ENCODE peak calls at places on chromosomes 5 and 9, in ten cellular contexts. S, Y, O, Z, X, F, I, J, K and C are unnamed samples.
A peak's percentile ranks its signal among the peaks of the same experiment; 100 is the strongest.

GRCh38 chr5:1523793-1524480 is at the start of gene LPCAT1:
- DNase-seq in Y (peak; percentile 89), K (peak; percentile 84), Z (peak; percentile 79), F (peak; percentile 47), O (peak; percentile 86), S (peak; percentile 70), I (peak; percentile 30), X (peak; percentile 97), J (peak; percentile 81), C (peak; percentile 79)

GRCh38 chr9:101999441-101999840 is 261.0 kb upstream of the GRIN3A start:
- DNase-seq in J (no peak), K (no peak), Y (no peak), S (no peak), F (no peak), X (no peak), I (no peak), Z (no peak), O (no peak), C (no peak)

GRCh38 chr5:73299017-73299630 is 126.1 kb downstream of the TMEM174 start:
- DNase-seq in F (no peak), K (no peak), Z (no peak), Y (no peak), O (no peak), J (no peak), I (no peak), X (peak; percentile 82), S (no peak), C (no peak)

GRCh38 chr9:18189876-18190670 is 283.9 kb upstream of the ADAMTSL1 start:
- DNase-seq in Y (no peak), Z (no peak), F (no peak), O (no peak), X (no peak), J (no peak), I (no peak), K (no peak), S (no peak), C (no peak)

GRCh38 chr9:20753761-20754160 is 69.7 kb downstream of the FOCAD start:
- DNase-seq in F (no peak), J (no peak), Z (no peak), X (no peak), S (no peak), K (no peak), I (no peak), O (no peak), Y (no peak), C (no peak)

GRCh38 chr5:93428868-93429267 is 152.2 kb downstream of the NR2F1-AS1 start:
- DNase-seq in X (no peak), I (no peak), Y (no peak), F (no peak), K (no peak), O (no peak), S (peak; percentile 6), J (no peak), Z (no peak), C (no peak)

GRCh38 chr5:154753792-154754191 is 1.4 kb upstream of the LARP1 start:
- DNase-seq in S (peak; percentile 22), J (peak; percentile 58), O (peak; percentile 83), I (no peak), Z (peak; percentile 71), Y (peak; percentile 96), K (peak; percentile 57), F (peak; percentile 84), X (no peak), C (peak; percentile 62)

GRCh38 chr5:6684075-6684474 is 29.2 kb upstream of the TENT4A start:
- DNase-seq in K (no peak), O (no peak), Y (no peak), J (no peak), I (no peak), F (no peak), S (no peak), X (no peak), Z (no peak), C (no peak)

GRCh38 chr5:99138911-99139310 is 210.1 kb upstream of the CHD1 start:
- DNase-seq in J (no peak), Z (no peak), O (no peak), I (no peak), Y (no peak), F (no peak), K (no peak), X (no peak), S (no peak), C (no peak)

GRCh38 chr9:129998491-129999122 is 44.4 kb downstream of the FNBP1 start:
- DNase-seq in Z (no peak), J (no peak), X (peak; percentile 49), Y (no peak), O (no peak), K (no peak), I (no peak), F (no peak), S (no peak), C (no peak)

GRCh38 chr5:89988998-89989690 is 420.4 kb downstream of the CETN3 start:
- DNase-seq in I (no peak), Y (no peak), S (no peak), K (no peak), Z (no peak), F (no peak), X (no peak), J (no peak), O (no peak), C (no peak)

GRCh38 chr9:109812818-109813281 is 32.9 kb downstream of the PALM2AKAP2 start:
- DNase-seq in Y (no peak), S (no peak), J (no peak), X (no peak), K (no peak), O (no peak), Z (no peak), I (no peak), F (no peak), C (no peak)

GRCh38 chr5:5403736-5404135 is 18.7 kb upstream of the ICE1 start:
- DNase-seq in K (no peak), S (no peak), J (no peak), F (no peak), Y (no peak), O (no peak), X (no peak), I (no peak), Z (no peak), C (no peak)

GRCh38 chr9:96342553-96343245 is 40.7 kb upstream of the HSD17B3 start:
- DNase-seq in J (no peak), K (no peak), F (no peak), O (no peak), Z (no peak), S (no peak), I (no peak), Y (no peak), X (no peak), C (no peak)

GRCh38 chr5:73433982-73434342 is 14.6 kb downstream of the FOXD1 start:
- DNase-seq in X (no peak), I (no peak), S (no peak), O (no peak), K (no peak), Y (no peak), Z (no peak), F (no peak), J (peak; percentile 58), C (no peak)

GRCh38 chr9:99169982-99170761 is 51.6 kb downstream of the ALG2 start:
- DNase-seq in Y (no peak), Z (no peak), X (peak; percentile 79), F (no peak), I (no peak), S (no peak), K (no peak), J (no peak), O (no peak), C (no peak)

GRCh38 chr5:141858084-141858765 is 20.0 kb downstream of the PCDH1 start:
- DNase-seq in O (no peak), S (no peak), Y (no peak), X (no peak), F (no peak), J (no peak), Z (peak; percentile 54), K (no peak), I (no peak), C (no peak)

DNA sequence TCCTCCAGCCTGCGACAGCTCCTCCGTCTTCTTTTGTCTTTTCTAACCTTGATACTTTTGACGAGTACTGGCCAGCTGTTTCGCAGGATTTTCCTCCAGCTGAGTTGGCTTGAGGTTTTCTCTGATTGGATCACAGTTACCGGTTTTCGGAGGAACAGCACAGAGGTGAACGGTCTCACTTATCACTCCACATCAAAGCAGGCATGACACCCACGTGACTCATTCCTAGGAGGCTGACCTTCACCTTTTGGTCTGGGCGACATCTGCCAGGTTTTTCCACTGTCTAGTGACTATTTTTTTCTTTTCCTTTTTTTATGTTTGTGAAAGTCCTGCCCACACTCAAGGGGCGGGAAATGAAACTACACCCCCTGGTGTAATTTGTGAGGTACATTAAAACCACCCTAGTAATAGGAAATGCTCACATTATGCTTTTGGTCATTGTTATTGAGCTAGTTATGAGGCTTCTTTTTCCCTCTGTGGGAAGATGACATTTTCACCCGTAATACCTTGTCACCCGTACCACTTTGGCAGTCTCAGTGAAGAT is 319.2 kb downstream of the GADD45G start:
- DNase-seq in F (no peak), S (no peak), K (peak; percentile 1), I (peak; percentile 72), O (peak; percentile 54), X (no peak), J (no peak), Y (no peak), Z (peak; percentile 38), C (no peak)
- TF ChIP-seq CTCF in F (no peak), S (no peak), K (no peak), I (peak; percentile 18), O (peak; percentile 33), X (no peak), J (no peak), Y (no peak), Z (peak; percentile 26), C (no peak)

GRCh38 chr9:134301387-134302129 is 24.7 kb upstream of the RXRA start:
- DNase-seq in Y (no peak), S (no peak), X (peak; percentile 27), F (no peak), J (no peak), K (no peak), O (peak; percentile 21), Z (no peak), I (no peak), C (no peak)
- TF ChIP-seq EP300 in Y (no peak), S (no peak), X (no peak), F (no peak), J (no peak), K (no peak), O (no peak), Z (no peak), I (no peak), C (no peak)

GRCh38 chr5:33242264-33242663 is 198.5 kb upstream of the TARS1 start:
- DNase-seq in Y (no peak), K (no peak), J (no peak), F (no peak), S (no peak), I (no peak), Z (no peak), X (no peak), O (no peak), C (no peak)
- H3K27ac ChIP-seq in Y (no peak overlapping the region), K (no peak overlapping the region), J (no peak overlapping the region), F (no peak overlapping the region), S (no peak overlapping the region), I (no peak overlapping the region), Z (no peak overlapping the region), X (no peak overlapping the region), O (no peak overlapping the region), C (no peak overlapping the region)

DNA sequence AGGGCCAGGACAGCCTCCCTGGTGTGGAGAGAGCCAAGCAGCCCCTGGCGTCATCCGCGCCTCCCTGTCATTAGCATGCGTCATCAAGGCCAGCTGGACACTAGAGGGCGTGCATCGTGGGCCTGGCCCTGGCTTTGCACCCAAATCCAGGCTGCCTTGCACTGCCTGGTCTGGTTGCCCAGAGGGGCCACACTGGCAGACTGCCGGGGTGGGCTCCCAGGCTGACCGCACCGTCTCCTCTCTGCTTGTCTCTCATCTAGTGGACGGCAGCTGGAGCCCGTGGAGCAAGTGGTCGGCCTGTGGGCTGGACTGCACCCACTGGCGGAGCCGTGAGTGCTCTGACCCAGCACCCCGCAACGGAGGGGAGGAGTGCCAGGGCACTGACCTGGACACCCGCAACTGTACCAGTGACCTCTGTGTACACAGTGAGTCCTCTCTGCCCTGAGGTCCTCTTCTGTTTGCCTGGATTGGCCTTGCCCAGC is 29.0 kb downstream of the HK3 start:
- DNase-seq in O (no peak), I (peak; percentile 51), S (peak; percentile 78), K (peak; percentile 85), J (peak; percentile 26), Y (no peak), X (peak; percentile 84), F (no peak), Z (peak; percentile 29), C (peak; percentile 12)
- TF ChIP-seq CTCF in O (no peak), I (peak; percentile 88), S (peak; percentile 54), K (peak; percentile 86), J (peak; percentile 17), Y (no peak), X (peak; percentile 47), F (no peak), Z (peak; percentile 16), C (no peak)